ENCODE peak calls at places on chromosomes 11 and 22, in eight cellular contexts. P, N, C, J, B, V, F and W are unnamed samples.

GRCh38 chr11:92436026-92436425 is 211.4 kb downstream of the FAT3 start:
- DNase-seq in P (no peak), N (no peak), C (no peak), J (no peak), B (no peak), V (no peak), F (no peak), W (no peak)

GRCh38 chr22:38419864-38420172 is 35.2 kb downstream of the KCNJ4 start:
- DNase-seq in P (no peak), N (no peak), C (no peak), J (no peak), B (no peak), V (no peak), F (no peak), W (no peak)

GRCh38 chr22:49824936-49825335 is 2.7 kb downstream of the BRD1 start:
- DNase-seq in P (no peak), N (no peak), C (no peak), J (no peak), B (no peak), V (no peak), F (no peak), W (no peak)

GRCh38 chr11:113006916-113007445 is 45.8 kb downstream of the NCAM1 start:
- DNase-seq in P (no peak), N (peak; percentile 15), C (no peak), J (no peak), B (no peak), V (no peak), F (no peak), W (no peak)

GRCh38 chr11:12159351-12160099 is 49.1 kb downstream of the MICAL2 start:
- DNase-seq in P (no peak), N (peak; percentile 87), C (no peak), J (no peak), B (peak; percentile 94), V (no peak), F (peak; percentile 69), W (no peak)

GRCh38 chr11:57391546-57391945 is 1.1 kb upstream of the PRG2 start:
- DNase-seq in P (no peak), N (no peak), C (no peak), J (no peak), B (no peak), V (no peak), F (no peak), W (no peak)

GRCh38 chr11:62974848-62975522 is 9.8 kb downstream of the SLC22A6 start:
- DNase-seq in P (peak; percentile 60), N (peak; percentile 46), C (no peak), J (peak; percentile 11), B (no peak), V (peak; percentile 36), F (peak; percentile 55), W (peak; percentile 34)

GRCh38 chr22:27871306-27872014 is 47.6 kb downstream of the PITPNB start:
- DNase-seq in P (no peak), N (no peak), C (no peak), J (no peak), B (no peak), V (no peak), F (no peak), W (no peak)

GRCh38 chr11:19323502-19323901 is 82.8 kb upstream of the E2F8 start:
- DNase-seq in P (no peak), N (peak; percentile 16), C (no peak), J (no peak), B (no peak), V (no peak), F (peak; percentile 26), W (no peak)

DNA sequence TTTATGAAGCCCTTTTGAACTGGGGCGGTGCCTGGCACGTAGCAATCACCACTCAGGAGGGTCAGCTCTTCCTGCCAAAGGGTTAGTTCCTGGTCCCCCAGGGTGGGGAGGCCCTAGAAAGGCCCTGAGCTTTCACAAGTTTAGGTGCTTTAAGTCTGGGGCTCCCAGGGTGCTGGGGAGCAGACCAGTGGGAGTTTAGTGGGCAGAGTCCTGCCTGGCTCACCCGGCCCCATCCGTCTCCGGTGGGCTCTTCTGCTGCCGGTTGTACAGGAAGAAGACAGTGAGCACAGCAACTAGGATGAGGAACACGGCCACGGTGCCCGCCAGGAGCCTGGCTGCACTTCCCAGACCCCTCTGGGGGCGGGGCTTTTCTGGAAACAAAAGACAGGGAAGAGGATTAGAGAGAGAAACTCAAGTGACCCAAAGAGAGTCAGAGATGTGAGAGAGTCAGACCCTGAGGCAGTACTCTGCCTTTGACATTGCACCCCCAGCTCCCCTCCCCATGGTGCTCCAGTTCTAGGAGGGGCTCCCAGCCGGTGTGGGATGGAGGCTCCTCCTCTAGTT is 89.3 kb downstream of the NECTIN1 start:
- DNase-seq in P (no peak), N (no peak), C (no peak), J (no peak), B (no peak), V (no peak), F (no peak), W (no peak)
- TF ChIP-seq CTCF in P (no peak), N (no peak), C (no peak), J (no peak), B (no peak), V (no peak), F (no peak), W (no peak)

GRCh38 chr22:46568102-46568809 is 30.8 kb upstream of the CELSR1 start:
- DNase-seq in P (no peak), N (no peak), C (no peak), J (no peak), B (no peak), V (no peak), F (no peak), W (no peak)
- TF ChIP-seq CTCF in P (no peak), N (no peak), C (peak; percentile 25), J (no peak), B (no peak), V (no peak), F (no peak), W (no peak)

GRCh38 chr11:129996113-129996870 is 6.3 kb downstream of the PRDM10 start:
- DNase-seq in P (no peak), N (peak; percentile 33), C (no peak), J (no peak), B (no peak), V (no peak), F (no peak), W (no peak)

GRCh38 chr11:129995163-129995562 is 7.5 kb downstream of the PRDM10 start:
- DNase-seq in P (no peak), N (no peak), C (no peak), J (no peak), B (no peak), V (no peak), F (no peak), W (no peak)

GRCh38 chr11:129989437-129989836 is 13.2 kb downstream of the PRDM10 start:
- DNase-seq in P (no peak), N (no peak), C (no peak), J (no peak), B (no peak), V (no peak), F (no peak), W (no peak)

GRCh38 chr11:129987950-129988349 is 14.7 kb downstream of the PRDM10 start:
- DNase-seq in P (no peak), N (no peak), C (no peak), J (no peak), B (no peak), V (no peak), F (no peak), W (no peak)

GRCh38 chr11:129992161-129992944 is 10.3 kb downstream of the PRDM10 start:
- DNase-seq in P (no peak), N (peak; percentile 22), C (no peak), J (peak; percentile 54), B (peak; percentile 18), V (peak; percentile 48), F (peak; percentile 53), W (peak; percentile 37)
- TF ChIP-seq CTCF in P (peak; percentile 51), N (no peak), C (peak; percentile 81), J (peak; percentile 55), B (peak; percentile 36), V (peak; percentile 63), F (peak; percentile 64), W (no peak)

GRCh38 chr11:121661796-121662508 is 209.2 kb upstream of the SORL1-AS1 start:
- DNase-seq in P (no peak), N (peak; percentile 88), C (no peak), J (no peak), B (peak; percentile 70), V (no peak), F (peak; percentile 51), W (no peak)
- TF ChIP-seq CTCF in P (no peak), N (peak; percentile 30), C (no peak), J (no peak), B (peak; percentile 25), V (no peak), F (no peak), W (no peak)

GRCh38 chr11:122852071-122852831 is 14.0 kb downstream of the CRTAM start:
- DNase-seq in P (no peak), N (peak; percentile 8), C (no peak), J (peak; percentile 26), B (peak; percentile 22), V (no peak), F (peak; percentile 43), W (no peak)

GRCh38 chr11:122850076-122850631 is 11.9 kb downstream of the CRTAM start:
- DNase-seq in P (no peak), N (peak; percentile 51), C (no peak), J (peak; percentile 37), B (peak; percentile 87), V (no peak), F (no peak), W (no peak)

GRCh38 chr11:122851366-122852011 is 13.2 kb downstream of the CRTAM start:
- DNase-seq in P (no peak), N (no peak), C (no peak), J (peak; percentile 66), B (no peak), V (no peak), F (no peak), W (no peak)

GRCh38 chr11:122853261-122853660 is 15.0 kb downstream of the CRTAM start:
- DNase-seq in P (no peak), N (no peak), C (no peak), J (no peak), B (no peak), V (no peak), F (no peak), W (no peak)

DNA sequence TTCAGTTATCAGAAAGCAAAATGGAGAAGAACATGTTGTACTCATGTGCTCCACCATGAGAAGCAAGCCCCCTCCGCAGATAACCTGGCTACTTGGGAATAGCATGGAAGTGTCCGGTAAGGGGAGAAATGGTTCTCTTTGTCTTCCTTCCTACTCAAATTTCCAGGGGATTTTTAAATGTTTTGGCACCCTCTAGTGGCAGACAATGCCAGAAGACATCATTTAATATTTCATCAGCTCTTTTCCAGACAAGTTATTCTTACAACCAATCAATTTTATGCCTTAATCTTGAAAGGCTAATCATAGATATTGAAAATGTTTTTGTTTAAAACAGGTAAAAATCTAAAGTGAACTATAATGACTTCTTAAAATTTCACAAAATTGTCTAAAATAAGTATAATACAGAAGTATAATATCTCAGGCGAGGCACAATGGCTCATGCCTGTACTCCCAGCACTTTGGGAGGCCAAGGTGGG is 15.7 kb downstream of the CRTAM start:
- DNase-seq in P (no peak), N (peak; percentile 86), C (peak; percentile 35), J (peak; percentile 66), B (peak; percentile 89), V (peak; percentile 84), F (peak; percentile 96), W (no peak)
- TF ChIP-seq CTCF in P (peak; percentile 83), N (peak; percentile 55), C (peak; percentile 70), J (peak; percentile 53), B (peak; percentile 50), V (peak; percentile 85), F (peak; percentile 92), W (peak; percentile 89)